ENCODE peak calls at places on chromosomes 12 and 14, in ten cellular contexts. H, Z, I, O, U, X, C, S, J and M are unnamed samples.

GRCh38 chr12:65590318-65590717 is 234.0 kb upstream of the HMGA2 start:
- DNase-seq in H (no peak), Z (peak), I (no peak), O (no peak), U (no peak), X (no peak), C (no peak), S (no peak), J (no peak), M (no peak)

GRCh38 chr14:51327376-51327775 is 87.3 kb downstream of the TMX1 start:
- DNase-seq in H (no peak), Z (peak), I (no peak), O (peak), U (no peak), X (no peak), C (peak), S (no peak), J (peak), M (no peak)

GRCh38 chr14:41362134-41362533 is 244.5 kb upstream of the LRFN5 start:
- DNase-seq in H (no peak), Z (no peak), I (no peak), O (no peak), U (no peak), X (no peak), C (no peak), S (no peak), J (peak), M (no peak)

GRCh38 chr12:30417697-30418231 is 277.9 kb downstream of the IPO8 start:
- DNase-seq in H (no peak), Z (peak), I (no peak), O (peak), U (peak), X (peak), C (peak), S (no peak), J (peak), M (no peak)

GRCh38 chr14:65263161-65263788 is 149.3 kb upstream of the FUT8 start:
- DNase-seq in H (no peak), Z (no peak), I (no peak), O (peak), U (no peak), X (no peak), C (peak), S (no peak), J (peak), M (no peak)

GRCh38 chr12:50839032-50839431 is 3.7 kb upstream of the TMPRSS12 start:
- DNase-seq in H (no peak), Z (no peak), I (no peak), O (no peak), U (no peak), X (no peak), C (no peak), S (no peak), J (peak), M (no peak)

GRCh38 chr14:68822132-68822651 is 29.3 kb upstream of the ZFP36L1 start:
- DNase-seq in H (no peak), Z (no peak), I (no peak), O (no peak), U (no peak), X (no peak), C (no peak), S (no peak), J (no peak), M (no peak)

GRCh38 chr12:94650143-94651056 is at the start of gene TMCC3:
- DNase-seq in H (no peak), Z (no peak), I (peak), O (peak), U (peak), X (no peak), C (peak), S (no peak), J (peak), M (peak)

GRCh38 chr12:3718100-3718499 is 34.8 kb downstream of the CRACR2A start:
- DNase-seq in H (no peak), Z (no peak), I (no peak), O (no peak), U (no peak), X (no peak), C (no peak), S (no peak), J (no peak), M (peak)

GRCh38 chr12:93813972-93814821 is 137.0 kb downstream of the CRADD start:
- DNase-seq in H (no peak), Z (peak), I (no peak), O (peak), U (no peak), X (peak), C (peak), S (no peak), J (peak), M (peak)

GRCh38 chr12:121240484-121241202 is 30.7 kb downstream of the P2RX4 start:
- DNase-seq in H (peak), Z (peak), I (no peak), O (no peak), U (no peak), X (no peak), C (peak), S (peak), J (no peak), M (peak)

GRCh38 chr12:124007810-124008570 is 35.0 kb downstream of the ZNF664 start:
- DNase-seq in H (no peak), Z (peak), I (no peak), O (peak), U (no peak), X (no peak), C (peak), S (no peak), J (peak), M (no peak)

GRCh38 chr14:61564623-61565091 is 130.7 kb upstream of the HIF1A start:
- DNase-seq in H (no peak), Z (peak), I (no peak), O (peak), U (peak), X (peak), C (peak), S (no peak), J (peak), M (no peak)

GRCh38 chr12:132471011-132471857 is 18.7 kb upstream of the FBRSL1 start:
- DNase-seq in H (peak), Z (no peak), I (no peak), O (no peak), U (peak), X (peak), C (no peak), S (no peak), J (no peak), M (no peak)

GRCh38 chr14:75454963-75455546 is 27.2 kb downstream of the JDP2 start:
- DNase-seq in H (no peak), Z (peak), I (no peak), O (peak), U (peak), X (peak), C (peak), S (no peak), J (peak), M (peak)

GRCh38 chr14:52596861-52597260 is 44.2 kb downstream of the GPR137C start:
- DNase-seq in H (no peak), Z (no peak), I (no peak), O (peak), U (no peak), X (no peak), C (no peak), S (no peak), J (no peak), M (no peak)

GRCh38 chr12:49518914-49519573 is 19.8 kb upstream of the KCNH3 start:
- DNase-seq in H (no peak), Z (peak), I (no peak), O (peak), U (peak), X (no peak), C (peak), S (no peak), J (peak), M (no peak)

GRCh38 chr14:52175982-52176502 is 91.5 kb upstream of the PTGDR start:
- DNase-seq in H (peak), Z (no peak), I (no peak), O (no peak), U (no peak), X (no peak), C (no peak), S (no peak), J (no peak), M (no peak)

GRCh38 chr14:71321556-71322315 is 414.5 kb downstream of the PCNX1 start:
- DNase-seq in H (no peak), Z (peak), I (peak), O (peak), U (peak), X (peak), C (peak), S (no peak), J (peak), M (no peak)

GRCh38 chr12:30440826-30441602 is 254.7 kb downstream of the IPO8 start:
- DNase-seq in H (no peak), Z (peak), I (no peak), O (peak), U (no peak), X (peak), C (peak), S (no peak), J (peak), M (no peak)

GRCh38 chr12:51349026-51349425 is 2.5 kb upstream of the CELA1 start:
- DNase-seq in H (no peak), Z (peak), I (no peak), O (peak), U (no peak), X (no peak), C (peak), S (no peak), J (peak), M (no peak)

GRCh38 chr12:88266851-88267360 is 124.8 kb downstream of the TMTC3 start:
- DNase-seq in H (no peak), Z (peak), I (no peak), O (no peak), U (no peak), X (peak), C (no peak), S (no peak), J (peak), M (no peak)

GRCh38 chr12:66533767-66534166 is 145.1 kb downstream of the GRIP1 start:
- DNase-seq in H (no peak), Z (no peak), I (no peak), O (no peak), U (no peak), X (no peak), C (no peak), S (no peak), J (no peak), M (no peak)

GRCh38 chr12:95506707-95507523 is 33.0 kb downstream of the METAP2 start:
- DNase-seq in H (no peak), Z (peak), I (no peak), O (no peak), U (no peak), X (no peak), C (peak), S (no peak), J (peak), M (no peak)

GRCh38 chr12:131491155-131491554 is 219.7 kb upstream of the SFSWAP start:
- DNase-seq in H (no peak), Z (no peak), I (no peak), O (no peak), U (no peak), X (no peak), C (no peak), S (no peak), J (no peak), M (no peak)

GRCh38 chr12:74537126-74537706 is 419 bp upstream of the ATXN7L3B start:
- DNase-seq in H (peak), Z (peak), I (peak), O (peak), U (peak), X (peak), C (peak), S (no peak), J (peak), M (no peak)